ENCODE peak calls at places on chromosome 6, in eight cellular contexts. One of them, this sample, is unnamed.

GRCh38 chr6:87806635-87807034 is 104.6 kb upstream of the AKIRIN2 start:
- DNase-seq in fibroblast of pulmonary artery: no peak
- DNase-seq in A673: peak
- DNase-seq in GM23338: no peak
- DNase-seq in Peyer's patch: no peak
- DNase-seq in adrenal gland: no peak
- DNase-seq in fibroblast of mammary gland: peak
- DNase-seq in ovary: no peak
- DNase-seq in this sample: no peak

GRCh38 chr6:53230775-53231467 is 82.3 kb upstream of the GCM1 start:
- DNase-seq in fibroblast of pulmonary artery: no peak
- DNase-seq in A673: no peak
- DNase-seq in GM23338: no peak
- DNase-seq in Peyer's patch: no peak
- DNase-seq in adrenal gland: no peak
- DNase-seq in fibroblast of mammary gland: no peak
- DNase-seq in ovary: no peak
- DNase-seq in this sample: no peak

GRCh38 chr6:53432318-53433161 is 83.8 kb upstream of the ELOVL5 start:
- DNase-seq in fibroblast of pulmonary artery: peak
- DNase-seq in A673: no peak
- DNase-seq in GM23338: no peak
- DNase-seq in Peyer's patch: no peak
- DNase-seq in adrenal gland: peak
- DNase-seq in fibroblast of mammary gland: peak
- DNase-seq in ovary: no peak
- DNase-seq in this sample: no peak

GRCh38 chr6:3607599-3607998 is 143.9 kb downstream of the PXDC1 start:
- DNase-seq in fibroblast of pulmonary artery: no peak
- DNase-seq in A673: no peak
- DNase-seq in GM23338: no peak
- DNase-seq in Peyer's patch: no peak
- DNase-seq in adrenal gland: no peak
- DNase-seq in fibroblast of mammary gland: no peak
- DNase-seq in ovary: no peak
- DNase-seq in this sample: no peak

GRCh38 chr6:143323729-143324465 is 126.6 kb downstream of the ADAT2 start:
- DNase-seq in fibroblast of pulmonary artery: no peak
- DNase-seq in A673: no peak
- DNase-seq in GM23338: no peak
- DNase-seq in Peyer's patch: no peak
- DNase-seq in adrenal gland: no peak
- DNase-seq in fibroblast of mammary gland: no peak
- DNase-seq in ovary: no peak
- DNase-seq in this sample: no peak

GRCh38 chr6:134956032-134956431 is 6.1 kb upstream of the ALDH8A1 start:
- DNase-seq in fibroblast of pulmonary artery: no peak
- DNase-seq in A673: no peak
- DNase-seq in GM23338: no peak
- DNase-seq in Peyer's patch: no peak
- DNase-seq in adrenal gland: no peak
- DNase-seq in fibroblast of mammary gland: no peak
- DNase-seq in ovary: no peak
- DNase-seq in this sample: no peak

GRCh38 chr6:24356310-24357035 is 1.4 kb downstream of the DCDC2 start:
- DNase-seq in fibroblast of pulmonary artery: no peak
- DNase-seq in A673: peak
- DNase-seq in GM23338: no peak
- DNase-seq in Peyer's patch: no peak
- DNase-seq in adrenal gland: no peak
- DNase-seq in fibroblast of mammary gland: no peak
- DNase-seq in ovary: no peak
- DNase-seq in this sample: no peak

GRCh38 chr6:148969679-148970078 is 222.8 kb downstream of the UST start:
- DNase-seq in fibroblast of pulmonary artery: no peak
- DNase-seq in A673: no peak
- DNase-seq in GM23338: peak
- DNase-seq in Peyer's patch: peak
- DNase-seq in adrenal gland: no peak
- DNase-seq in fibroblast of mammary gland: peak
- DNase-seq in ovary: no peak
- DNase-seq in this sample: no peak

GRCh38 chr6:161373905-161374451 is 100.1 kb upstream of the AGPAT4 start:
- DNase-seq in fibroblast of pulmonary artery: peak
- DNase-seq in A673: peak
- DNase-seq in GM23338: peak
- DNase-seq in Peyer's patch: peak
- DNase-seq in adrenal gland: peak
- DNase-seq in fibroblast of mammary gland: peak
- DNase-seq in ovary: peak
- DNase-seq in this sample: peak

GRCh38 chr6:2651966-2652365 is 98.8 kb downstream of the MYLK4 start:
- DNase-seq in fibroblast of pulmonary artery: no peak
- DNase-seq in A673: no peak
- DNase-seq in GM23338: no peak
- DNase-seq in Peyer's patch: no peak
- DNase-seq in adrenal gland: no peak
- DNase-seq in fibroblast of mammary gland: no peak
- DNase-seq in ovary: no peak
- DNase-seq in this sample: no peak

GRCh38 chr6:158717341-158718328 is 67.8 kb downstream of the SYTL3 start:
- DNase-seq in fibroblast of pulmonary artery: no peak
- DNase-seq in A673: no peak
- DNase-seq in GM23338: no peak
- DNase-seq in Peyer's patch: peak
- DNase-seq in adrenal gland: no peak
- DNase-seq in fibroblast of mammary gland: no peak
- DNase-seq in ovary: no peak
- DNase-seq in this sample: peak

GRCh38 chr6:15843226-15843625 is 180.4 kb upstream of the DTNBP1 start:
- DNase-seq in fibroblast of pulmonary artery: no peak
- DNase-seq in A673: no peak
- DNase-seq in GM23338: no peak
- DNase-seq in Peyer's patch: no peak
- DNase-seq in adrenal gland: no peak
- DNase-seq in fibroblast of mammary gland: no peak
- DNase-seq in ovary: no peak
- DNase-seq in this sample: no peak

GRCh38 chr6:111626446-111626845 is 20.8 kb upstream of the TRAF3IP2 start:
- DNase-seq in fibroblast of pulmonary artery: no peak
- DNase-seq in A673: no peak
- DNase-seq in GM23338: no peak
- DNase-seq in Peyer's patch: peak
- DNase-seq in adrenal gland: no peak
- DNase-seq in fibroblast of mammary gland: no peak
- DNase-seq in ovary: peak
- DNase-seq in this sample: no peak

GRCh38 chr6:88596801-88597200 is 366.6 kb downstream of the RNGTT start:
- DNase-seq in fibroblast of pulmonary artery: no peak
- DNase-seq in A673: no peak
- DNase-seq in GM23338: no peak
- DNase-seq in Peyer's patch: no peak
- DNase-seq in adrenal gland: no peak
- DNase-seq in fibroblast of mammary gland: no peak
- DNase-seq in ovary: no peak
- DNase-seq in this sample: no peak

GRCh38 chr6:106134087-106134770 is 48.1 kb downstream of the PRDM1 start:
- DNase-seq in fibroblast of pulmonary artery: no peak
- DNase-seq in A673: no peak
- DNase-seq in GM23338: no peak
- DNase-seq in Peyer's patch: no peak
- DNase-seq in adrenal gland: no peak
- DNase-seq in fibroblast of mammary gland: no peak
- DNase-seq in ovary: no peak
- DNase-seq in this sample: no peak

DNA sequence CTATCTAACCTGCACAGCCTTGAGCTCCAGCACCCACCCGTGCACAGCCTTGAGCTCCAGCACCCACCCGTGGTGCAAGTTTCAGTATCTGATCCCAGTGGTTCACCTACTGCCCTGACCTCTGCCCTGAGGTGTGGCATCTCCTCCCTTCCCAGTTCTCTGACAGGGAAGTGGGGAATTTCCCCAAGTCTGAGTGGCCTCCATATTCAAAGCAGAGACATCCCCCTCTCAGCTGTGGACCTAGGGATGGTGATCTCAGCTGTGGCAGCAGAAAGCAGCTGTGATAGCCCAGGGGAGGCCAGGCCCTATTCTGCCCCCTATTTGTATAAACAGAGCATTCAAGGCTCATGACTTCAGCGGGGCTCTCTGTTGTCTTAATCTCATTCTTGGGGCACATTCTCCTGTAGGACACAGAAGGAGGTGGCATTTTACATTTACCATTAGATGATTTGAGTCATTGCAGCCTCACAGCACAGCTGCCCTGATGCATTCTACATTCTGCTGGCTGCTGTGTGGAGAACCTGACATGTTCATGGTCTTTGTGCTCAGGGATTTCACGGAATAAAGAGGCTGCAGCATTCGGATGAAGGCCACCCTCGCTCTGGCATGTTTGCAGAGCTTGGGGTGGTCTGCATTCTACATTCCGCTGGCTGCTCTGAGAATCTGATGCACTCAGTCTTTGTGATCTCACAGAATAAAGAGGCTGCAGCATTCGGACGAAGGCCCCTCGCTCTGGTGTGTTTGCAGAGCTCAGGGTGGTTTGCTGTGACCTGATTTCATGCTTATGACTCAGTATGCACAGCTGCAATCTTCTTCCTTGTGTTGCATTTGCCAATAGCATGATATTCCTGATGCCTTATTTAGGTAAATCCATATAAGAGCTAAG is 16.9 kb downstream of the GPR31 start:
- DNase-seq in fibroblast of pulmonary artery: no peak
- DNase-seq in A673: no peak
- DNase-seq in GM23338: peak
- DNase-seq in Peyer's patch: peak
- DNase-seq in adrenal gland: no peak
- DNase-seq in fibroblast of mammary gland: no peak
- DNase-seq in ovary: no peak
- DNase-seq in this sample: no peak
- TF ChIP-seq CTCF in fibroblast of pulmonary artery: no peak
- TF ChIP-seq CTCF in A673: no peak
- TF ChIP-seq CTCF in GM23338: no peak
- TF ChIP-seq CTCF in Peyer's patch: no peak
- TF ChIP-seq CTCF in adrenal gland: no peak
- TF ChIP-seq CTCF in fibroblast of mammary gland: no peak
- TF ChIP-seq CTCF in ovary: no peak
- TF ChIP-seq CTCF in this sample: peak

GRCh38 chr6:90730191-90730673 is 143.4 kb upstream of the MAP3K7 start:
- DNase-seq in fibroblast of pulmonary artery: no peak
- DNase-seq in A673: no peak
- DNase-seq in GM23338: no peak
- DNase-seq in Peyer's patch: no peak
- DNase-seq in adrenal gland: no peak
- DNase-seq in fibroblast of mammary gland: no peak
- DNase-seq in ovary: no peak
- DNase-seq in this sample: no peak
- TF ChIP-seq CTCF in fibroblast of pulmonary artery: no peak
- TF ChIP-seq CTCF in A673: no peak
- TF ChIP-seq CTCF in GM23338: no peak
- TF ChIP-seq CTCF in Peyer's patch: no peak
- TF ChIP-seq CTCF in adrenal gland: no peak
- TF ChIP-seq CTCF in fibroblast of mammary gland: no peak
- TF ChIP-seq CTCF in ovary: no peak
- TF ChIP-seq CTCF in this sample: no peak

GRCh38 chr6:35023091-35023490 is 118.0 kb downstream of the TCP11 start:
- DNase-seq in fibroblast of pulmonary artery: no peak
- DNase-seq in A673: no peak
- DNase-seq in GM23338: no peak
- DNase-seq in Peyer's patch: no peak
- DNase-seq in adrenal gland: no peak
- DNase-seq in fibroblast of mammary gland: no peak
- DNase-seq in ovary: no peak
- DNase-seq in this sample: no peak

GRCh38 chr6:35021014-35021413 is 120.1 kb downstream of the TCP11 start:
- DNase-seq in fibroblast of pulmonary artery: no peak
- DNase-seq in A673: no peak
- DNase-seq in GM23338: peak
- DNase-seq in Peyer's patch: no peak
- DNase-seq in adrenal gland: no peak
- DNase-seq in fibroblast of mammary gland: no peak
- DNase-seq in ovary: peak
- DNase-seq in this sample: no peak

GRCh38 chr6:35025241-35026188 is 115.6 kb downstream of the TCP11 start:
- DNase-seq in fibroblast of pulmonary artery: no peak
- DNase-seq in A673: no peak
- DNase-seq in GM23338: peak
- DNase-seq in Peyer's patch: no peak
- DNase-seq in adrenal gland: no peak
- DNase-seq in fibroblast of mammary gland: peak
- DNase-seq in ovary: no peak
- DNase-seq in this sample: no peak

GRCh38 chr6:35024601-35025054 is 116.5 kb downstream of the TCP11 start:
- DNase-seq in fibroblast of pulmonary artery: peak
- DNase-seq in A673: no peak
- DNase-seq in GM23338: peak
- DNase-seq in Peyer's patch: peak
- DNase-seq in adrenal gland: peak
- DNase-seq in fibroblast of mammary gland: peak
- DNase-seq in ovary: no peak
- DNase-seq in this sample: no peak

GRCh38 chr6:35023601-35024000 is 117.5 kb downstream of the TCP11 start:
- DNase-seq in fibroblast of pulmonary artery: no peak
- DNase-seq in A673: no peak
- DNase-seq in GM23338: no peak
- DNase-seq in Peyer's patch: no peak
- DNase-seq in adrenal gland: no peak
- DNase-seq in fibroblast of mammary gland: no peak
- DNase-seq in ovary: no peak
- DNase-seq in this sample: no peak
- TF ChIP-seq CTCF in fibroblast of pulmonary artery: no peak
- TF ChIP-seq CTCF in A673: no peak
- TF ChIP-seq CTCF in GM23338: no peak
- TF ChIP-seq CTCF in Peyer's patch: no peak
- TF ChIP-seq CTCF in adrenal gland: no peak
- TF ChIP-seq CTCF in fibroblast of mammary gland: no peak
- TF ChIP-seq CTCF in ovary: no peak
- TF ChIP-seq CTCF in this sample: no peak

GRCh38 chr6:145018027-145018426 is 717.3 kb downstream of the EPM2A start:
- DNase-seq in fibroblast of pulmonary artery: no peak
- DNase-seq in A673: no peak
- DNase-seq in GM23338: no peak
- DNase-seq in Peyer's patch: no peak
- DNase-seq in adrenal gland: no peak
- DNase-seq in fibroblast of mammary gland: no peak
- DNase-seq in ovary: no peak
- DNase-seq in this sample: no peak

GRCh38 chr6:145017516-145017915 is 717.8 kb downstream of the EPM2A start:
- DNase-seq in fibroblast of pulmonary artery: no peak
- DNase-seq in A673: no peak
- DNase-seq in GM23338: no peak
- DNase-seq in Peyer's patch: no peak
- DNase-seq in adrenal gland: no peak
- DNase-seq in fibroblast of mammary gland: peak
- DNase-seq in ovary: no peak
- DNase-seq in this sample: no peak

GRCh38 chr6:145015739-145016558 is 719.4 kb downstream of the EPM2A start:
- DNase-seq in fibroblast of pulmonary artery: peak
- DNase-seq in A673: peak
- DNase-seq in GM23338: no peak
- DNase-seq in Peyer's patch: no peak
- DNase-seq in adrenal gland: peak
- DNase-seq in fibroblast of mammary gland: peak
- DNase-seq in ovary: no peak
- DNase-seq in this sample: peak

GRCh38 chr6:145020114-145020513 is 715.2 kb downstream of the EPM2A start:
- DNase-seq in fibroblast of pulmonary artery: no peak
- DNase-seq in A673: no peak
- DNase-seq in GM23338: no peak
- DNase-seq in Peyer's patch: no peak
- DNase-seq in adrenal gland: no peak
- DNase-seq in fibroblast of mammary gland: no peak
- DNase-seq in ovary: no peak
- DNase-seq in this sample: no peak

GRCh38 chr6:145017051-145017450 is 718.3 kb downstream of the EPM2A start:
- DNase-seq in fibroblast of pulmonary artery: no peak
- DNase-seq in A673: no peak
- DNase-seq in GM23338: no peak
- DNase-seq in Peyer's patch: no peak
- DNase-seq in adrenal gland: no peak
- DNase-seq in fibroblast of mammary gland: no peak
- DNase-seq in ovary: no peak
- DNase-seq in this sample: no peak
- TF ChIP-seq CTCF in fibroblast of pulmonary artery: no peak
- TF ChIP-seq CTCF in A673: no peak
- TF ChIP-seq CTCF in GM23338: no peak
- TF ChIP-seq CTCF in Peyer's patch: no peak
- TF ChIP-seq CTCF in adrenal gland: no peak
- TF ChIP-seq CTCF in fibroblast of mammary gland: no peak
- TF ChIP-seq CTCF in ovary: no peak
- TF ChIP-seq CTCF in this sample: no peak